ENCODE peak calls at places on chromosome 9, in seven cellular contexts. U is HCT116, F is K562, K is SK-N-SH, Z is HepG2, G is GM12878, T is H1. H is an unnamed sample.

GRCh38 chr9:84146893-84147705 is 166.5 kb downstream of the RMI1 start:
- DNase-seq in U (no peak), F (no peak), K (no peak), Z (no peak), G (no peak), T (no peak), H (peak; percentile 39)

GRCh38 chr9:84107995-84108394 is 127.4 kb downstream of the RMI1 start:
- DNase-seq in U (no peak), F (no peak), K (no peak), Z (no peak), G (no peak), T (no peak), H (no peak)

GRCh38 chr9:31394040-31394473 is 990.4 kb upstream of the ACO1 start:
- DNase-seq in U (no peak), F (no peak), K (no peak), Z (no peak), G (no peak), T (no peak), H (no peak)

GRCh38 chr9:94839398-94839797 is 112.9 kb downstream of the AOPEP start:
- DNase-seq in U (no peak), F (no peak), K (no peak), Z (no peak), G (no peak), T (no peak), H (no peak)

GRCh38 chr9:130940693-130941576 is 1.9 kb upstream of the FIBCD1 start:
- DNase-seq in U (peak; percentile 75), F (peak; percentile 100), K (peak; percentile 84), Z (peak; percentile 47), G (no peak), T (peak; percentile 85), H (peak; percentile 99)

GRCh38 chr9:93677641-93678136 is 101.3 kb downstream of the PHF2 start:
- DNase-seq in U (no peak), F (no peak), K (peak; percentile 5), Z (no peak), G (no peak), T (no peak), H (no peak)

GRCh38 chr9:99753436-99753835 is 68.2 kb upstream of the NR4A3 start:
- DNase-seq in U (no peak), F (no peak), K (no peak), Z (no peak), G (no peak), T (no peak), H (no peak)

GRCh38 chr9:109591691-109592090 is 93.6 kb upstream of the PTPN3 start:
- DNase-seq in U (no peak), F (no peak), K (no peak), Z (no peak), G (no peak), T (no peak), H (no peak)

GRCh38 chr9:92094655-92095054 is 20.6 kb downstream of the SPTLC1 start:
- DNase-seq in U (peak; percentile 66), F (peak; percentile 37), K (no peak), Z (peak; percentile 5), G (no peak), T (no peak), H (no peak)

GRCh38 chr9:33443504-33444154 is 3.8 kb downstream of the AQP3 start:
- DNase-seq in U (no peak), F (no peak), K (no peak), Z (no peak), G (no peak), T (no peak), H (no peak)

GRCh38 chr9:33447404-33448158 is at the start of gene AQP3:
- DNase-seq in U (no peak), F (peak; percentile 81), K (peak; percentile 88), Z (peak; percentile 11), G (no peak), T (no peak), H (peak; percentile 53)

GRCh38 chr9:33446507-33447403 is 638 bp downstream of the AQP3 start:
- DNase-seq in U (no peak), F (peak; percentile 84), K (peak; percentile 68), Z (peak; percentile 37), G (peak; percentile 79), T (no peak), H (no peak)

GRCh38 chr9:33445941-33446506 is 1.4 kb downstream of the AQP3 start:
- DNase-seq in U (no peak), F (peak; percentile 61), K (no peak), Z (no peak), G (no peak), T (no peak), H (no peak)

DNA sequence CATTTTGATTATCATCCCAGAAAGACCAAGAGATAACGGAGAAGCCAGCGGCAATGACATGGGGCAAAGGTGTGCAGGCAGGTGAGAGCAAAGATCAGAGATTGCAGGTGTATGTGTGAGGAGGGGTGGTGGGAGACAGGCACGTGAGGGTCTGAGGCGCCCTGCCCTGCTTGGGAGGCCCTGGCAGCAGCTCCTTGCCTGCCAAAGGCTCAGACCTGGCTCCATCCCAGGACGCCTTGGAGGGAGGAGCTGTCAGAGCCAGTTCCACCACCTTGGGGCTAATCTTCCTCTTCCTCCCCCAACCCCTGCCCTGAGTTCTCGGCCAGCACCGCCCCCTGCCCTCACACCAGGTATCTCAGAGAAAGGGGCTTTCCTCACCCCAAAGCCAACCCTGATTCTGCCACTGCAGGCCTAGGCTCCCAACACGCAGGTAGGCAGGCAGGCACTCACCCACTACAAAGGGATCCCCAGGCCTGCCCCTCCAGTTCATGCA is 2.0 kb downstream of the AQP3 start:
- DNase-seq in U (no peak), F (no peak), K (no peak), Z (no peak), G (no peak), T (no peak), H (peak; percentile 54)
- TF ChIP-seq JUND in U (no peak), F (no peak), K (no peak), Z (no peak), G (no peak), T (no peak), H (no peak)

GRCh38 chr9:97853844-97854695 is 1.0 kb downstream of the FOXE1 start:
- DNase-seq in U (no peak), F (no peak), K (peak; percentile 78), Z (no peak), G (no peak), T (no peak), H (no peak)
- TF ChIP-seq JUND in U (no peak), F (no peak), K (no peak), Z (no peak), G (no peak), T (no peak), H (no peak)

DNA sequence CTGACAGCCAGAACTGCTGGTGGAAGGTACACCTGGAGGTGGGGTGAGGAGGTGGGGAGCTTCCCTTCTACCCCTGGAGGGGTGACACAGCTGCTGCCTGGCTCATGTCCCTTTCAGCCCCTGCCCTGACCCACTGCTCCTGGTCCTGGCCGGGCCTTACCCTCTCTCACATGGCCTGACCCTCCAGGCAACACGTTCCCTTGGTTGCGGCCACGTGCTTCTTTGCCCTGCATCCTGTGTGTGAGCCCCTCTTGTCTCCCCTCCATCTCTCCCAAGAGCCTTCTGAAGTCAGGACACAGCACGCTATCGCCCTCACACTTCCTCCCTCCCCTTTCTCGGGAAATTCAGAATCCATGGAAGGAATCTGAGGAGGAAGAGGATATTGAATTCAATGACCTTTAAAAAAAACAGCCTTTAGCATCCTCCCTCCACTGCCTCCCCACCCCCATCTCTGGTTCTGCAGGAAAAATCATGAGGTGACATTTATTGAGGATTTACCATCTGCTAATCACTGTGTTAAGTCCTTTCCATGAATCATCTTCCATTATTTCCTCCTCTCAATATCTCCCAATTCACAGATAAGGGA is 8.4 kb downstream of the AQP3 start:
- DNase-seq in U (no peak), F (no peak), K (no peak), Z (no peak), G (no peak), T (no peak), H (no peak)
- TF ChIP-seq JUND in U (no peak), F (no peak), K (no peak), Z (no peak), G (no peak), T (no peak), H (no peak)

DNA sequence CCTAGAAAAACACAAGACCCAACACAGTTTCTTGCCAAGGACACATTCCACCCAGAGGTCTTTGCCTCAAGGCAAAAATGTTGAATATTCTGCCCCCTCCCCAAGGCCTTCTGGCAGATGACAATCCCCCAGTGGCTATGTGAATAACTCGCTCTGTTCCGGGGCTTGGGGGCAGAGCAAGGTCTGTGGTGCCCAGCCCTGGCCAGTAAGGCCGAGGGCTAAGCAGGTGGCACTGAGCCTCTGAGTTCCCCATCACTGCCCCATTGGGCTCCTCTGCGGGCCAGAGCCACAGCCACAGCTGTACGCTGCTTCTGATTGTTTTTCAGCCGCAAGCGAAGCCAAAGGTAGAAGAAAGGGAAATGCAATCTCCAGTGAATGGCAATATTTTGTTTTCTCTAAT is 567.9 kb downstream of the CCDC171 start:
- DNase-seq in U (no peak), F (no peak), K (no peak), Z (no peak), G (no peak), T (no peak), H (no peak)
- TF ChIP-seq JUND in U (no peak), F (no peak), K (no peak), Z (no peak), G (no peak), T (no peak), H (no peak)

GRCh38 chr9:7790819-7791182 is 8.8 kb downstream of the DMAC1 start:
- DNase-seq in U (no peak), F (no peak), K (no peak), Z (no peak), G (no peak), T (no peak), H (no peak)

GRCh38 chr9:7788772-7789171 is 10.8 kb downstream of the DMAC1 start:
- DNase-seq in U (no peak), F (no peak), K (no peak), Z (no peak), G (no peak), T (no peak), H (no peak)

GRCh38 chr9:7794196-7794595 is 5.4 kb downstream of the DMAC1 start:
- DNase-seq in U (no peak), F (no peak), K (no peak), Z (no peak), G (no peak), T (no peak), H (no peak)

GRCh38 chr9:7791364-7791763 is 8.2 kb downstream of the DMAC1 start:
- DNase-seq in U (no peak), F (no peak), K (no peak), Z (no peak), G (no peak), T (no peak), H (no peak)

GRCh38 chr9:7790022-7790818 is 9.4 kb downstream of the DMAC1 start:
- DNase-seq in U (no peak), F (no peak), K (peak; percentile 24), Z (no peak), G (no peak), T (no peak), H (no peak)
- TF ChIP-seq JUND in U (no peak), F (no peak), K (no peak), Z (no peak), G (no peak), T (no peak), H (no peak)

GRCh38 chr9:68530618-68531017 is 10.1 kb downstream of the TMEM252 start:
- DNase-seq in U (no peak), F (no peak), K (peak; percentile 5), Z (peak; percentile 80), G (no peak), T (no peak), H (peak; percentile 41)
- TF ChIP-seq JUND in U (no peak), F (no peak), K (no peak), Z (peak; percentile 35), G (no peak), T (no peak), H (no peak)

H was measured in T47D.